ENCODE peak calls at places on chromosomes 12 and 14, in five cellular contexts. One of them, this sample, is unnamed.

GRCh38 chr12:32533971-32534590 is 134.7 kb downstream of the FGD4 start:
- DNase-seq in NCI-H524: no peak
- DNase-seq in body of pancreas: peak
- DNase-seq in stimulated activated CD8-positive, alpha-beta memory T cell treated with anti-CD3 and anti-CD28 coated beads, Interleukin-4, amount 100 ng/mL, for 1 hour: no peak
- DNase-seq in stomach: peak
- DNase-seq in this sample: peak

GRCh38 chr12:6936642-6937480 is 6.8 kb upstream of the RNU7-1 start:
- DNase-seq in NCI-H524: no peak
- DNase-seq in body of pancreas: no peak
- DNase-seq in stimulated activated CD8-positive, alpha-beta memory T cell treated with anti-CD3 and anti-CD28 coated beads, Interleukin-4, amount 100 ng/mL, for 1 hour: no peak
- DNase-seq in stomach: no peak
- DNase-seq in this sample: no peak

GRCh38 chr14:67814826-67815225 is 1.6 kb downstream of the ZFYVE26 start:
- DNase-seq in NCI-H524: no peak
- DNase-seq in body of pancreas: no peak
- DNase-seq in stimulated activated CD8-positive, alpha-beta memory T cell treated with anti-CD3 and anti-CD28 coated beads, Interleukin-4, amount 100 ng/mL, for 1 hour: no peak
- DNase-seq in stomach: no peak
- DNase-seq in this sample: no peak

GRCh38 chr12:50620050-50620974 is 115.5 kb downstream of the DIP2B start:
- DNase-seq in NCI-H524: peak
- DNase-seq in body of pancreas: no peak
- DNase-seq in stimulated activated CD8-positive, alpha-beta memory T cell treated with anti-CD3 and anti-CD28 coated beads, Interleukin-4, amount 100 ng/mL, for 1 hour: no peak
- DNase-seq in stomach: no peak
- DNase-seq in this sample: peak

GRCh38 chr14:102095871-102096568 is 9.2 kb upstream of the HSP90AA1 start:
- DNase-seq in NCI-H524: no peak
- DNase-seq in body of pancreas: no peak
- DNase-seq in stimulated activated CD8-positive, alpha-beta memory T cell treated with anti-CD3 and anti-CD28 coated beads, Interleukin-4, amount 100 ng/mL, for 1 hour: no peak
- DNase-seq in stomach: no peak
- DNase-seq in this sample: no peak

GRCh38 chr12:22982635-22983034 is 357.7 kb downstream of the ETNK1 start:
- DNase-seq in NCI-H524: no peak
- DNase-seq in body of pancreas: no peak
- DNase-seq in stimulated activated CD8-positive, alpha-beta memory T cell treated with anti-CD3 and anti-CD28 coated beads, Interleukin-4, amount 100 ng/mL, for 1 hour: no peak
- DNase-seq in stomach: no peak
- DNase-seq in this sample: no peak

GRCh38 chr12:107903377-107904061 is 129.0 kb downstream of the ASCL4 start:
- DNase-seq in NCI-H524: peak
- DNase-seq in body of pancreas: peak
- DNase-seq in stimulated activated CD8-positive, alpha-beta memory T cell treated with anti-CD3 and anti-CD28 coated beads, Interleukin-4, amount 100 ng/mL, for 1 hour: no peak
- DNase-seq in stomach: peak
- DNase-seq in this sample: no peak

GRCh38 chr14:94615254-94615653 is 3.1 kb downstream of the SERPINA3 start:
- DNase-seq in NCI-H524: no peak
- DNase-seq in body of pancreas: peak
- DNase-seq in stimulated activated CD8-positive, alpha-beta memory T cell treated with anti-CD3 and anti-CD28 coated beads, Interleukin-4, amount 100 ng/mL, for 1 hour: no peak
- DNase-seq in stomach: no peak
- DNase-seq in this sample: no peak

GRCh38 chr12:115075552-115076170 is 391.7 kb upstream of the TBX3 start:
- DNase-seq in NCI-H524: no peak
- DNase-seq in body of pancreas: no peak
- DNase-seq in stimulated activated CD8-positive, alpha-beta memory T cell treated with anti-CD3 and anti-CD28 coated beads, Interleukin-4, amount 100 ng/mL, for 1 hour: no peak
- DNase-seq in stomach: no peak
- DNase-seq in this sample: no peak

GRCh38 chr12:77591959-77592358 is 238.7 kb upstream of the NAV3 start:
- DNase-seq in NCI-H524: peak
- DNase-seq in body of pancreas: no peak
- DNase-seq in stimulated activated CD8-positive, alpha-beta memory T cell treated with anti-CD3 and anti-CD28 coated beads, Interleukin-4, amount 100 ng/mL, for 1 hour: no peak
- DNase-seq in stomach: no peak
- DNase-seq in this sample: no peak

GRCh38 chr14:102020058-102020971 is 55.9 kb downstream of the DYNC1H1 start:
- DNase-seq in NCI-H524: peak
- DNase-seq in body of pancreas: no peak
- DNase-seq in stimulated activated CD8-positive, alpha-beta memory T cell treated with anti-CD3 and anti-CD28 coated beads, Interleukin-4, amount 100 ng/mL, for 1 hour: no peak
- DNase-seq in stomach: no peak
- DNase-seq in this sample: peak

GRCh38 chr14:54606631-54607133 is 39.8 kb downstream of the SAMD4A start:
- DNase-seq in NCI-H524: no peak
- DNase-seq in body of pancreas: no peak
- DNase-seq in stimulated activated CD8-positive, alpha-beta memory T cell treated with anti-CD3 and anti-CD28 coated beads, Interleukin-4, amount 100 ng/mL, for 1 hour: no peak
- DNase-seq in stomach: no peak
- DNase-seq in this sample: peak

GRCh38 chr14:53786045-53786444 is 170.6 kb downstream of the BMP4 start:
- DNase-seq in NCI-H524: no peak
- DNase-seq in body of pancreas: no peak
- DNase-seq in stimulated activated CD8-positive, alpha-beta memory T cell treated with anti-CD3 and anti-CD28 coated beads, Interleukin-4, amount 100 ng/mL, for 1 hour: no peak
- DNase-seq in stomach: no peak
- DNase-seq in this sample: no peak

GRCh38 chr12:4220489-4220888 is 53.1 kb upstream of the CCND2 start:
- DNase-seq in NCI-H524: no peak
- DNase-seq in body of pancreas: no peak
- DNase-seq in stimulated activated CD8-positive, alpha-beta memory T cell treated with anti-CD3 and anti-CD28 coated beads, Interleukin-4, amount 100 ng/mL, for 1 hour: no peak
- DNase-seq in stomach: no peak
- DNase-seq in this sample: no peak

GRCh38 chr12:58313091-58313855 is 371.9 kb downstream of the ATP23 start:
- DNase-seq in NCI-H524: no peak
- DNase-seq in body of pancreas: no peak
- DNase-seq in stimulated activated CD8-positive, alpha-beta memory T cell treated with anti-CD3 and anti-CD28 coated beads, Interleukin-4, amount 100 ng/mL, for 1 hour: no peak
- DNase-seq in stomach: no peak
- DNase-seq in this sample: peak

GRCh38 chr12:63400746-63401145 is 249.7 kb upstream of the AVPR1A start:
- DNase-seq in NCI-H524: no peak
- DNase-seq in body of pancreas: no peak
- DNase-seq in stimulated activated CD8-positive, alpha-beta memory T cell treated with anti-CD3 and anti-CD28 coated beads, Interleukin-4, amount 100 ng/mL, for 1 hour: no peak
- DNase-seq in stomach: no peak
- DNase-seq in this sample: no peak

GRCh38 chr12:51245476-51246253 is 7.0 kb downstream of the DAZAP2 start:
- DNase-seq in NCI-H524: no peak
- DNase-seq in body of pancreas: no peak
- DNase-seq in stimulated activated CD8-positive, alpha-beta memory T cell treated with anti-CD3 and anti-CD28 coated beads, Interleukin-4, amount 100 ng/mL, for 1 hour: no peak
- DNase-seq in stomach: no peak
- DNase-seq in this sample: no peak

GRCh38 chr12:62106547-62107175 is 153.5 kb upstream of the USP15 start:
- DNase-seq in NCI-H524: no peak
- DNase-seq in body of pancreas: no peak
- DNase-seq in stimulated activated CD8-positive, alpha-beta memory T cell treated with anti-CD3 and anti-CD28 coated beads, Interleukin-4, amount 100 ng/mL, for 1 hour: no peak
- DNase-seq in stomach: no peak
- DNase-seq in this sample: no peak

GRCh38 chr14:35400707-35401421 is 3.7 kb downstream of the NFKBIA start:
- DNase-seq in NCI-H524: no peak
- DNase-seq in body of pancreas: no peak
- DNase-seq in stimulated activated CD8-positive, alpha-beta memory T cell treated with anti-CD3 and anti-CD28 coated beads, Interleukin-4, amount 100 ng/mL, for 1 hour: no peak
- DNase-seq in stomach: no peak
- DNase-seq in this sample: no peak

GRCh38 chr12:130967631-130968030 is 13.9 kb downstream of the ADGRD1 start:
- DNase-seq in NCI-H524: no peak
- DNase-seq in body of pancreas: no peak
- DNase-seq in stimulated activated CD8-positive, alpha-beta memory T cell treated with anti-CD3 and anti-CD28 coated beads, Interleukin-4, amount 100 ng/mL, for 1 hour: no peak
- DNase-seq in stomach: no peak
- DNase-seq in this sample: no peak

GRCh38 chr14:56598519-56598918 is 18.9 kb downstream of the TMEM260 start:
- DNase-seq in NCI-H524: no peak
- DNase-seq in body of pancreas: no peak
- DNase-seq in stimulated activated CD8-positive, alpha-beta memory T cell treated with anti-CD3 and anti-CD28 coated beads, Interleukin-4, amount 100 ng/mL, for 1 hour: no peak
- DNase-seq in stomach: no peak
- DNase-seq in this sample: no peak

GRCh38 chr14:76762617-76763361 is 1.5 kb downstream of the VASH1 start:
- DNase-seq in NCI-H524: no peak
- DNase-seq in body of pancreas: no peak
- DNase-seq in stimulated activated CD8-positive, alpha-beta memory T cell treated with anti-CD3 and anti-CD28 coated beads, Interleukin-4, amount 100 ng/mL, for 1 hour: no peak
- DNase-seq in stomach: no peak
- DNase-seq in this sample: no peak

GRCh38 chr12:112686373-112686772 is 105.2 kb upstream of the RPH3A start:
- DNase-seq in NCI-H524: no peak
- DNase-seq in body of pancreas: no peak
- DNase-seq in stimulated activated CD8-positive, alpha-beta memory T cell treated with anti-CD3 and anti-CD28 coated beads, Interleukin-4, amount 100 ng/mL, for 1 hour: no peak
- DNase-seq in stomach: no peak
- DNase-seq in this sample: no peak

GRCh38 chr14:85444685-85445084 is 85.3 kb upstream of the FLRT2 start:
- DNase-seq in NCI-H524: peak
- DNase-seq in body of pancreas: no peak
- DNase-seq in stimulated activated CD8-positive, alpha-beta memory T cell treated with anti-CD3 and anti-CD28 coated beads, Interleukin-4, amount 100 ng/mL, for 1 hour: no peak
- DNase-seq in stomach: no peak
- DNase-seq in this sample: no peak

GRCh38 chr12:93624595-93625294 is 52.3 kb downstream of the SOCS2 start:
- DNase-seq in NCI-H524: no peak
- DNase-seq in body of pancreas: no peak
- DNase-seq in stimulated activated CD8-positive, alpha-beta memory T cell treated with anti-CD3 and anti-CD28 coated beads, Interleukin-4, amount 100 ng/mL, for 1 hour: no peak
- DNase-seq in stomach: no peak
- DNase-seq in this sample: peak